ENCODE peak calls at places on chromosomes 1 and 21, in five cellular contexts. B is K562, N is GM12878, Q is H1, X is HepG2. V is an unnamed sample.

GRCh38 chr1:92886886-92887419 is 55.1 kb downstream of the RPL5 start:
- DNase-seq in B (no peak), Q (no peak), X (peak; percentile 93), N (no peak), V (no peak)

GRCh38 chr1:209454340-209455014 is 129.0 kb upstream of the CAMK1G start:
- DNase-seq in N (no peak), Q (no peak), X (no peak), B (no peak), V (no peak)

GRCh38 chr1:7853341-7854026 is 619 bp upstream of the UTS2 start:
- DNase-seq in N (no peak), Q (no peak), X (no peak), B (no peak), V (no peak)

GRCh38 chr21:38121888-38122705 is 134.7 kb upstream of the KCNJ15 start:
- DNase-seq in X (no peak), B (peak; percentile 26), N (no peak), Q (no peak), V (no peak)

GRCh38 chr1:207868252-207868768 is 42.6 kb downstream of the CD34 start:
- DNase-seq in N (no peak), B (peak; percentile 57), X (no peak), Q (no peak), V (no peak)

GRCh38 chr1:116693759-116694482 is 26.4 kb upstream of the IGSF3 start:
- DNase-seq in Q (no peak), N (no peak), X (no peak), B (no peak), V (no peak)

GRCh38 chr1:12565094-12565965 is 52.7 kb downstream of the DHRS3 start:
- DNase-seq in N (no peak), B (no peak), X (no peak), Q (no peak), V (no peak)

GRCh38 chr1:176994926-176995596 is 169.5 kb downstream of the ASTN1 start:
- DNase-seq in X (no peak), B (no peak), N (no peak), Q (no peak), V (no peak)

GRCh38 chr1:107056426-107057196 is at the start of gene PRMT6:
- DNase-seq in B (peak; percentile 71), Q (peak; percentile 70), X (peak; percentile 64), N (peak; percentile 25), V (peak; percentile 8)

GRCh38 chr1:155010211-155010918 is 7.8 kb downstream of the ZBTB7B start:
- DNase-seq in N (no peak), Q (no peak), B (no peak), X (no peak), V (no peak)

GRCh38 chr1:66641851-66642473 is 108.0 kb downstream of the SGIP1 start:
- DNase-seq in Q (no peak), B (no peak), X (no peak), N (no peak), V (no peak)

GRCh38 chr21:28419110-28419509 is 573.6 kb downstream of the LTN1 start:
- DNase-seq in Q (no peak), B (no peak), N (no peak), X (no peak), V (no peak)

GRCh38 chr1:202952818-202953217 is 5.3 kb downstream of the ADIPOR1 start:
- DNase-seq in N (no peak), X (no peak), Q (no peak), B (no peak), V (no peak)

GRCh38 chr1:53134961-53135734 is 7.3 kb downstream of the SLC1A7 start:
- DNase-seq in B (peak; percentile 56), X (no peak), N (no peak), Q (no peak), V (no peak)

GRCh38 chr1:245765241-245766000 is 610.6 kb downstream of the KIF26B start:
- DNase-seq in X (peak; percentile 3), N (no peak), Q (no peak), B (no peak), V (no peak)

GRCh38 chr1:76035053-76035452 is 39.5 kb upstream of the ST6GALNAC3 start:
- DNase-seq in Q (no peak), N (no peak), B (no peak), X (peak; percentile 3), V (no peak)

GRCh38 chr1:224331824-224332223 is 1.9 kb upstream of the NVL start:
- DNase-seq in X (no peak), B (no peak), Q (no peak), N (no peak), V (no peak)
- TF ChIP-seq SP1 in X (no peak), B (no peak), Q (no peak), N (no peak), V (no peak)

GRCh38 chr1:10676987-10677386 is 119.5 kb downstream of the CASZ1 start:
- DNase-seq in N (no peak), B (no peak), X (no peak), Q (no peak), V (no peak)

GRCh38 chr1:10675813-10676212 is 120.6 kb downstream of the CASZ1 start:
- DNase-seq in N (no peak), B (no peak), Q (no peak), X (no peak), V (no peak)

GRCh38 chr1:10678852-10679251 is 117.6 kb downstream of the CASZ1 start:
- DNase-seq in N (no peak), Q (no peak), X (no peak), B (no peak), V (no peak)

GRCh38 chr1:10678395-10678794 is 118.1 kb downstream of the CASZ1 start:
- DNase-seq in N (no peak), Q (no peak), B (no peak), X (no peak), V (no peak)

DNA sequence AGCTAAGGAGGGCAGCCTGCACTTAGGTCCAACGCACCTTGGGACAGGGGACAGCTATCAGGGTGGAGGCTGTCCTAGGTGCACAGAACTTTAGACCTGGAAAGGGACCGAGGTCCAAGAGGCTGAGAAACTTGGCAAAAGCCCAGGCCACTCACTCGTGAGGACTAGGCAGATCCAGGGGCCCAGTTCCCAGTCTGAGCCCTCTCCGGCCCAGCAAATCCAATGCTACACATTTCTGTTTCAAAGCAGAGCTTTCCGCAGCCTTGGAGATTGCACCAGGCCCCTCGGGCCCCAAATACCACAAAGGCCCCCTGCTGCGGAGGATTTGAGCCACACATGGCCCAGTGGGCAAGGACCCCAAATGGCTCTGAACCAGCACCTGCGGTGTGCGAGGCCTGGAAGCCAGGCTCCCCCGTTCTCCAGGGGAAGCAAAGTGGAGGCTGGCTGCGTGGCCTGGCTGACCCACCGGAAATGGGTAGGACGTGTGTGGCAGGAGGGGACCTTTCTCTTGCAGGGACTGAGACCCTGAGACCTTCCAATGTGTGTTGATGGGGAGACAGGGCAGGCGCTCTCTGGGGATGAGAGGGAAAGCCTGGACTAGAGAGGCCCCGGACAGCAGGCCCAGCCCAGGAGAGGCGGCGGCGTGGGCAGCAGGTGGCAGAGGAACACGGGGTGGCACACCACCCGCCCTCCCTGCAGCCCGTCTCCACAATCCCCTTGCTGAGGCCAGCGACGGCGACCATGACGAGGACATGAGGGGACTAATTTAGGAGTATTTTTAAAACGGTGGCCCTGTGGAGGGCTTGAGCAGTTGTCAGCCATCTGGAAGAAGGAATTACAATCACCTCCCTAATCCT is 118.7 kb downstream of the CASZ1 start:
- DNase-seq in N (no peak), X (peak; percentile 66), Q (no peak), B (no peak), V (no peak)
- H3K27ac ChIP-seq in N (no peak overlapping the region), X (peak overlapping the region; percentile 62), Q (no peak overlapping the region), B (no peak overlapping the region), V (no peak overlapping the region)

GRCh38 chr1:42179900-42180329 is 15.4 kb upstream of the GUCA2A start:
- DNase-seq in N (no peak), Q (no peak), X (no peak), B (no peak), V (no peak)
- TF ChIP-seq EZH2 in N (no peak), Q (no peak), X (no peak), B (no peak), V (no peak)

GRCh38 chr1:230186003-230186863 is 119.2 kb downstream of the GALNT2 start:
- DNase-seq in X (peak; percentile 95), B (peak; percentile 41), N (no peak), Q (peak; percentile 62), V (peak; percentile 76)
- TF ChIP-seq SP1 in X (peak; percentile 37), B (no peak), N (no peak), Q (no peak), V (peak; percentile 55)